ENCODE peak calls at places on chromosomes 5 and 9, in four cellular contexts. T is uterus, L is stomach, W is tibial nerve. Y is an unnamed sample.

GRCh38 chr5:69083412-69083811 is 10.4 kb upstream of the SLC30A5 start:
- DNase-seq in T (no peak), L (no peak), W (no peak), Y (no peak)

GRCh38 chr9:5441043-5441442 is 3.3 kb upstream of the PLGRKT start:
- DNase-seq in T (no peak), L (no peak), W (no peak), Y (no peak)

GRCh38 chr5:157342822-157343402 is 77.0 kb downstream of the CYFIP2 start:
- DNase-seq in W (no peak), T (no peak), L (peak; percentile 31), Y (no peak)

GRCh38 chr5:17436345-17436744 is 61.7 kb upstream of the TAF11L2 start:
- DNase-seq in W (no peak), T (no peak), L (no peak), Y (no peak)

GRCh38 chr9:99169982-99170761 is 51.6 kb downstream of the ALG2 start:
- DNase-seq in T (no peak), W (no peak), L (no peak), Y (no peak)

GRCh38 chr5:96703384-96703910 is 41.3 kb downstream of the CAST start:
- DNase-seq in L (peak; percentile 76), W (no peak), T (no peak), Y (no peak)

GRCh38 chr5:44847453-44847852 is 38.7 kb downstream of the MRPS30 start:
- DNase-seq in T (no peak), W (no peak), L (no peak), Y (no peak)

GRCh38 chr9:31916591-31917223 is 467.7 kb upstream of the ACO1 start:
- DNase-seq in L (no peak), W (no peak), T (no peak), Y (no peak)

GRCh38 chr9:4662989-4663792 is 1.1 kb downstream of the PLPP6 start:
- DNase-seq in T (no peak), L (no peak), W (no peak), Y (no peak)

DNA sequence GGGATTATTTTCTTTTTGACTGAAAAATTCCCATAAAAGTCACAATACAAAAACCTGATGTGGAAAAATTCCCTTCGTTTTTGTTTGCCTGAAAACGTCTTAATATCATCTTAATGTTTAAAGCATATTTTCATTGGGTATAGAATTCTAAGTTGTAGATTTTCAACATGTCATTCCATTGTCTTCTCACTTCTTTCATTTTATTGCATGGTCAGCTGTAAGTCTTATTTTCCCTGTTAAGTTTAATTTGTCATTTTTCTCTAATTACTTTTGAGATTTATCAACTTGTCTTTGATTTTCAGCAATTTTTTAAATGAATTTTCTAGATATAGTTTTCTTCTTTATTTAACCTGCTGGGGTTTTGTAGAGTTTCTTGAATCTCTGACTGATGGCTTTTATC is 131.7 kb downstream of the FBXO38 start:
- DNase-seq in T (no peak), W (no peak), L (no peak), Y (no peak)
- H3K4me3 ChIP-seq in T (no peak overlapping the region), W (no peak overlapping the region), L (no peak overlapping the region), Y (no peak overlapping the region)

GRCh38 chr5:58348996-58349728 is 110.7 kb downstream of the PLK2 start:
- DNase-seq in T (no peak), L (no peak), W (no peak), Y (no peak)
- TF ChIP-seq POLR2A in T (no peak), L (no peak), W (no peak), Y (no peak)

GRCh38 chr5:115815693-115816225 is 700 bp downstream of the CDO1 start:
- DNase-seq in T (no peak), W (no peak), L (no peak), Y (peak; percentile 54)
- H3K4me3 ChIP-seq in T (peak overlapping the region; percentile 34), W (peak overlapping the region; percentile 52), L (peak overlapping the region; percentile 53), Y (peak overlapping the region; percentile 59)

DNA sequence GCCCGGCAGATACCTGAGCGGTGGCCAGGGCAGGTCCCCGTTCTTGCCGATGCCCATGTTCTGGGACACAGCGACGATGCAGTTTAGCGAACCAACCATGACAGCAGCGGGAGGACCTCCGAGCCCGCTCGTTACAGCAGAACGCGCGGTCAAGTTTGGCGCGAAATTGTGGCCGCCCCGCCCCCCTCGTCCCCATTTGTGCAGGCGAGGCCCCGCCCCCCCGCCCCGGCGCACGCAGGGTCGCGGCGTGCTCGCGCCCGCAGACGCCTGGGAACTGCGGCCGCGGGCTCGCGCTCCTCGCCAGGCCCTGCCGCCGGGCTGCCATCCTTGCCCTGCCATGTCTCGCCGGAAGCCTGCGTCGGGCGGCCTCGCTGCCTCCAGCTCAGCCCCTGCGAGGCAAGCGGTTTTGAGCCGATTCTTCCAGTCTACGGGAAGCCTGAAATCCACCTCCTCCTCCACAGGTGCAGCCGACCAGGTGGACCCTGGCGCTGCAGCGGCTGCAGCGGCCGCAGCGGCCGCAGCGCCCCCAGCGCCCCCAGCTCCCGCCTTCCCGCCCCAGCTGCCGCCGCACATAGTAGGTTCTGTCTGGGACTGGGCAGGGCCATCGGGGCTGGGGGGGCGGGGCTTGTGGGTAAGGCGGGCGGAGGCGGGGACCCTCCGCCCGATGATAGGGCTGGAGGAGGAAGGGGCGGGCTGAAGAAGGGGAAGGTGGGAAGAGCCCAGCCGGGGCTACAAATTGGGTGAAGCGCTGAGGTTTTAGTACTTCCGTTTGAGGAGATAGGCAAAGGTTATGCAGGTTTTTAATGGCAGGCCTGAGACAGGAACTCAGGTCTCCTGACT is at the start of the genes DHFR and MSH3:
- DNase-seq in W (peak; percentile 78), T (peak; percentile 82), L (peak; percentile 89), Y (peak; percentile 90)
- TF ChIP-seq POLR2A in W (peak; percentile 56), T (no peak), L (no peak), Y (no peak)

Y was measured in ovary.